ENCODE peak calls at places on chromosomes 11 and 22, in seven cellular contexts. One of them, this sample, is unnamed.

GRCh38 chr22:49660794-49661781 is 166.6 kb downstream of the BRD1 start:
- DNase-seq in GM12878: no peak
- DNase-seq in HepG2: no peak
- DNase-seq in H1: peak; percentile 40
- DNase-seq in K562: no peak
- DNase-seq in HCT116: no peak
- DNase-seq in SK-N-SH: no peak
- DNase-seq in this sample: no peak

GRCh38 chr11:102802341-102802740 is 4.4 kb upstream of the MMP1 start:
- DNase-seq in SK-N-SH: no peak
- DNase-seq in K562: no peak
- DNase-seq in H1: no peak
- DNase-seq in GM12878: no peak
- DNase-seq in HCT116: no peak
- DNase-seq in HepG2: no peak
- DNase-seq in this sample: no peak

GRCh38 chr11:73661035-73661628 is 14.8 kb downstream of the PLEKHB1 start:
- DNase-seq in HepG2: no peak
- DNase-seq in H1: peak; percentile 100
- DNase-seq in HCT116: peak; percentile 43
- DNase-seq in SK-N-SH: peak; percentile 97
- DNase-seq in K562: peak; percentile 95
- DNase-seq in GM12878: peak; percentile 37
- DNase-seq in this sample: peak; percentile 99

GRCh38 chr22:46457502-46458488 is 79.6 kb downstream of the CELSR1 start:
- DNase-seq in HepG2: no peak
- DNase-seq in H1: no peak
- DNase-seq in SK-N-SH: peak; percentile 52
- DNase-seq in GM12878: no peak
- DNase-seq in HCT116: no peak
- DNase-seq in K562: no peak
- DNase-seq in this sample: no peak

GRCh38 chr11:64536396-64536935 is 54.6 kb upstream of the SLC22A12 start:
- DNase-seq in H1: no peak
- DNase-seq in HepG2: no peak
- DNase-seq in HCT116: no peak
- DNase-seq in K562: no peak
- DNase-seq in SK-N-SH: no peak
- DNase-seq in GM12878: no peak
- DNase-seq in this sample: no peak

GRCh38 chr11:59097113-59097708 is 9.8 kb upstream of the FAM111B start:
- DNase-seq in SK-N-SH: peak; percentile 34
- DNase-seq in HepG2: peak; percentile 60
- DNase-seq in H1: peak; percentile 66
- DNase-seq in GM12878: no peak
- DNase-seq in K562: peak; percentile 16
- DNase-seq in HCT116: peak; percentile 48
- DNase-seq in this sample: peak; percentile 75

GRCh38 chr22:39466228-39467006 is 9.6 kb downstream of the MGAT3 start:
- DNase-seq in H1: no peak
- DNase-seq in K562: no peak
- DNase-seq in GM12878: no peak
- DNase-seq in SK-N-SH: no peak
- DNase-seq in HCT116: no peak
- DNase-seq in HepG2: no peak
- DNase-seq in this sample: no peak

GRCh38 chr11:11215944-11216343 is 137.1 kb downstream of the CSNK2A3 start:
- DNase-seq in HCT116: no peak
- DNase-seq in HepG2: peak; percentile 43
- DNase-seq in K562: no peak
- DNase-seq in SK-N-SH: no peak
- DNase-seq in H1: no peak
- DNase-seq in GM12878: no peak
- DNase-seq in this sample: no peak

GRCh38 chr11:102144357-102145342 is 34.4 kb downstream of the YAP1 start:
- DNase-seq in SK-N-SH: no peak
- DNase-seq in HepG2: peak; percentile 60
- DNase-seq in H1: no peak
- DNase-seq in K562: no peak
- DNase-seq in HCT116: no peak
- DNase-seq in GM12878: no peak
- DNase-seq in this sample: no peak

GRCh38 chr11:95863486-95864140 is 60.3 kb downstream of the MTMR2 start:
- DNase-seq in K562: no peak
- DNase-seq in HepG2: no peak
- DNase-seq in H1: no peak
- DNase-seq in GM12878: no peak
- DNase-seq in HCT116: no peak
- DNase-seq in SK-N-SH: no peak
- DNase-seq in this sample: no peak

GRCh38 chr11:75776546-75776945 is 8.0 kb downstream of the DGAT2 start:
- DNase-seq in H1: no peak
- DNase-seq in SK-N-SH: no peak
- DNase-seq in GM12878: no peak
- DNase-seq in HepG2: no peak
- DNase-seq in HCT116: no peak
- DNase-seq in K562: no peak
- DNase-seq in this sample: no peak

GRCh38 chr11:70882716-70883085 is 369.7 kb downstream of the SHANK2 start:
- DNase-seq in HepG2: no peak
- DNase-seq in K562: no peak
- DNase-seq in GM12878: no peak
- DNase-seq in H1: no peak
- DNase-seq in SK-N-SH: no peak
- DNase-seq in HCT116: no peak
- DNase-seq in this sample: no peak

GRCh38 chr22:21951931-21952465 is 650 bp downstream of the PPM1F start:
- DNase-seq in HCT116: no peak
- DNase-seq in SK-N-SH: peak; percentile 59
- DNase-seq in HepG2: no peak
- DNase-seq in H1: peak; percentile 74
- DNase-seq in K562: no peak
- DNase-seq in GM12878: no peak
- DNase-seq in this sample: peak; percentile 23

GRCh38 chr22:39519681-39520053 is 695 bp upstream of the ATF4 start:
- DNase-seq in GM12878: no peak
- DNase-seq in SK-N-SH: peak; percentile 60
- DNase-seq in HepG2: peak; percentile 58
- DNase-seq in H1: no peak
- DNase-seq in HCT116: no peak
- DNase-seq in K562: no peak
- DNase-seq in this sample: no peak

GRCh38 chr11:112157274-112157766 is 6.6 kb downstream of the IL18 start:
- DNase-seq in SK-N-SH: no peak
- DNase-seq in HCT116: peak; percentile 98
- DNase-seq in HepG2: peak; percentile 94
- DNase-seq in GM12878: no peak
- DNase-seq in K562: no peak
- DNase-seq in H1: no peak
- DNase-seq in this sample: peak; percentile 81

GRCh38 chr11:44267366-44268072 is 42.4 kb downstream of the ALX4 start:
- DNase-seq in GM12878: no peak
- DNase-seq in HCT116: no peak
- DNase-seq in K562: no peak
- DNase-seq in HepG2: no peak
- DNase-seq in SK-N-SH: no peak
- DNase-seq in H1: no peak
- DNase-seq in this sample: no peak

GRCh38 chr22:27193636-27194035 is 536.2 kb downstream of the MIAT start:
- DNase-seq in HCT116: no peak
- DNase-seq in H1: no peak
- DNase-seq in GM12878: no peak
- DNase-seq in SK-N-SH: no peak
- DNase-seq in K562: no peak
- DNase-seq in HepG2: no peak
- DNase-seq in this sample: no peak

GRCh38 chr22:20953668-20954500 is 13.2 kb upstream of the AIFM3 start:
- DNase-seq in HepG2: peak; percentile 67
- DNase-seq in K562: no peak
- DNase-seq in HCT116: no peak
- DNase-seq in GM12878: no peak
- DNase-seq in H1: no peak
- DNase-seq in SK-N-SH: no peak
- DNase-seq in this sample: no peak

GRCh38 chr11:102266111-102266510 is 51.2 kb upstream of the BIRC3 start:
- DNase-seq in HepG2: no peak
- DNase-seq in SK-N-SH: no peak
- DNase-seq in HCT116: no peak
- DNase-seq in K562: no peak
- DNase-seq in H1: no peak
- DNase-seq in GM12878: no peak
- DNase-seq in this sample: no peak

GRCh38 chr22:31451709-31452571 is 37.7 kb downstream of the EIF4ENIF1 start:
- DNase-seq in HepG2: peak; percentile 57
- DNase-seq in GM12878: peak; percentile 15
- DNase-seq in SK-N-SH: peak; percentile 27
- DNase-seq in K562: no peak
- DNase-seq in HCT116: peak; percentile 21
- DNase-seq in H1: no peak
- DNase-seq in this sample: peak; percentile 70
- TF ChIP-seq JUND in HepG2: no peak
- TF ChIP-seq JUND in GM12878: no peak
- TF ChIP-seq JUND in SK-N-SH: no peak
- TF ChIP-seq JUND in K562: no peak
- TF ChIP-seq JUND in HCT116: no peak
- TF ChIP-seq JUND in H1: no peak
- TF ChIP-seq JUND in this sample: no peak

GRCh38 chr11:68854273-68854958 is 12.7 kb upstream of the CPT1A start:
- DNase-seq in HCT116: no peak
- DNase-seq in H1: peak; percentile 60
- DNase-seq in K562: no peak
- DNase-seq in HepG2: no peak
- DNase-seq in SK-N-SH: peak; percentile 58
- DNase-seq in GM12878: no peak
- DNase-seq in this sample: no peak

GRCh38 chr11:68859123-68859522 is 17.4 kb upstream of the CPT1A start:
- DNase-seq in HepG2: no peak
- DNase-seq in H1: no peak
- DNase-seq in GM12878: no peak
- DNase-seq in SK-N-SH: no peak
- DNase-seq in HCT116: no peak
- DNase-seq in K562: no peak
- DNase-seq in this sample: no peak

GRCh38 chr11:68857037-68857586 is 15.4 kb upstream of the CPT1A start:
- DNase-seq in SK-N-SH: no peak
- DNase-seq in H1: no peak
- DNase-seq in K562: no peak
- DNase-seq in HCT116: no peak
- DNase-seq in HepG2: no peak
- DNase-seq in GM12878: no peak
- DNase-seq in this sample: no peak

GRCh38 chr11:68852628-68853027 is 10.9 kb upstream of the CPT1A start:
- DNase-seq in H1: no peak
- DNase-seq in K562: no peak
- DNase-seq in GM12878: no peak
- DNase-seq in SK-N-SH: no peak
- DNase-seq in HepG2: no peak
- DNase-seq in HCT116: no peak
- DNase-seq in this sample: no peak

GRCh38 chr11:68855205-68855978 is 13.7 kb upstream of the CPT1A start:
- DNase-seq in SK-N-SH: peak; percentile 75
- DNase-seq in HCT116: no peak
- DNase-seq in HepG2: no peak
- DNase-seq in H1: peak; percentile 70
- DNase-seq in GM12878: no peak
- DNase-seq in K562: no peak
- DNase-seq in this sample: no peak
- TF ChIP-seq JUND in SK-N-SH: no peak
- TF ChIP-seq JUND in HCT116: no peak
- TF ChIP-seq JUND in HepG2: no peak
- TF ChIP-seq JUND in H1: no peak
- TF ChIP-seq JUND in GM12878: no peak
- TF ChIP-seq JUND in K562: no peak
- TF ChIP-seq JUND in this sample: no peak

DNA sequence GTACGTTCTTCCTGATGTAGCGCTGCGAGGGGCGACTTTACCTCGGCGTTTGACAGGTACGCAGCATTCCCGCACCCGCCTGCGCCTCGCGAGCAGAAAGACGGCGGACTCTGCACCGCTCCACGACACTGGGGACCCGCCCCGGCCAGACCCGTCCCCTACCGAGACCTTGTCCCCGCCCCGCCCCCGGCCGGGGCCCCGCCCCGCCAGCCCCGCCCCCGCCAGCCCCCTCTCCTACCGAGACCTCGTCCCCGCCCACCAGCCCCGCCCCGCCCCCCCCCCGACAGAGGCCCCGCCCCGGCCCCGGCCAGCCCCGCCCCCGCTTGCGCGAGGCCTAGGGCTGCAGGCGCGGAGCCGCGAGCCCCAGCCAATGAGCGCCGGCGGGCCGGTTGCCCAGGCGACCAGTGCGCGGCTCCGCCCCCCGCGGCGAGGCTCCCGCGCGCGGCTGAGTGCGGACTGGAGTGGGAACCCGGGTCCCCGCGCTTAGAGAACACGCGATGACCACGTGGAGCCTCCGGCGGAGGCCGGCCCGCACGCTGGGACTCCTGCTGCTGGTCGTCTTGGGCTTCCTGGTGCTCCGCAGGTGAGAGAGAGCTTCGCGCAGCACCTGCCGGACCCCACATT is at the start of gene GLB1L2:
- DNase-seq in HCT116: peak; percentile 45
- DNase-seq in HepG2: peak; percentile 35
- DNase-seq in K562: peak; percentile 99
- DNase-seq in GM12878: no peak
- DNase-seq in SK-N-SH: peak; percentile 99
- DNase-seq in H1: peak; percentile 86
- DNase-seq in this sample: peak; percentile 90
- TF ChIP-seq JUND in HCT116: no peak
- TF ChIP-seq JUND in HepG2: no peak
- TF ChIP-seq JUND in K562: no peak
- TF ChIP-seq JUND in GM12878: no peak
- TF ChIP-seq JUND in SK-N-SH: no peak
- TF ChIP-seq JUND in H1: no peak
- TF ChIP-seq JUND in this sample: no peak

GRCh38 chr22:44549021-44549420 is 51.0 kb upstream of the RTL6 start:
- DNase-seq in K562: no peak
- DNase-seq in H1: no peak
- DNase-seq in HCT116: no peak
- DNase-seq in HepG2: no peak
- DNase-seq in SK-N-SH: no peak
- DNase-seq in GM12878: no peak
- DNase-seq in this sample: no peak

GRCh38 chr22:44547371-44547770 is 49.3 kb upstream of the RTL6 start:
- DNase-seq in GM12878: no peak
- DNase-seq in HCT116: no peak
- DNase-seq in K562: no peak
- DNase-seq in SK-N-SH: no peak
- DNase-seq in H1: no peak
- DNase-seq in HepG2: no peak
- DNase-seq in this sample: no peak

GRCh38 chr22:44554411-44554810 is 56.4 kb upstream of the RTL6 start:
- DNase-seq in GM12878: no peak
- DNase-seq in H1: no peak
- DNase-seq in SK-N-SH: no peak
- DNase-seq in HCT116: no peak
- DNase-seq in HepG2: no peak
- DNase-seq in K562: no peak
- DNase-seq in this sample: no peak

GRCh38 chr22:44549701-44550100 is 51.7 kb upstream of the RTL6 start:
- DNase-seq in SK-N-SH: no peak
- DNase-seq in H1: no peak
- DNase-seq in K562: no peak
- DNase-seq in HCT116: no peak
- DNase-seq in HepG2: no peak
- DNase-seq in GM12878: no peak
- DNase-seq in this sample: no peak

GRCh38 chr22:44550666-44551491 is 52.8 kb upstream of the RTL6 start:
- DNase-seq in K562: no peak
- DNase-seq in H1: no peak
- DNase-seq in GM12878: peak; percentile 9
- DNase-seq in HepG2: no peak
- DNase-seq in SK-N-SH: no peak
- DNase-seq in HCT116: no peak
- DNase-seq in this sample: no peak
- TF ChIP-seq JUND in K562: no peak
- TF ChIP-seq JUND in H1: no peak
- TF ChIP-seq JUND in GM12878: no peak
- TF ChIP-seq JUND in HepG2: no peak
- TF ChIP-seq JUND in SK-N-SH: no peak
- TF ChIP-seq JUND in HCT116: no peak
- TF ChIP-seq JUND in this sample: no peak

This sample was measured in T47D.